ENCODE peak calls at places on chromosomes 1 and 21, in four cellular contexts. I is ovary, A is progenitor cell of endocrine pancreas, K is GM19239. O is an unnamed sample.

GRCh38 chr1:203039609-203040517 is 13.6 kb downstream of the PPFIA4 start:
- DNase-seq in A (no peak), I (no peak), K (no peak), O (peak)

GRCh38 chr1:96072021-96072420 is 649.6 kb upstream of the PTBP2 start:
- DNase-seq in K (no peak), A (no peak), I (no peak), O (no peak)

GRCh38 chr1:172442404-172442803 is 1.5 kb downstream of the PIGC start:
- DNase-seq in K (no peak), A (no peak), I (no peak), O (no peak)

GRCh38 chr21:22758478-22758877 is 1760.3 kb downstream of the NCAM2 start:
- DNase-seq in K (no peak), A (no peak), I (no peak), O (no peak)

GRCh38 chr1:25613091-25613490 is 3.5 kb upstream of the MAN1C1 start:
- DNase-seq in I (no peak), K (no peak), A (no peak), O (no peak)

GRCh38 chr1:153518562-153518961 is 17.2 kb downstream of the S100A6 start:
- DNase-seq in A (no peak), I (no peak), K (no peak), O (no peak)

GRCh38 chr1:153532161-153532560 is 3.6 kb downstream of the S100A6 start:
- DNase-seq in I (no peak), K (no peak), A (no peak), O (no peak)

GRCh38 chr1:172874950-172875349 is 175.8 kb downstream of the TNFSF18 start:
- DNase-seq in K (no peak), I (no peak), A (no peak), O (no peak)

GRCh38 chr1:204988201-204988600 is 54.8 kb upstream of the CNTN2 start:
- DNase-seq in I (no peak), A (no peak), K (no peak), O (no peak)

GRCh38 chr1:212294983-212295382 is 9.8 kb downstream of the PPP2R5A start:
- DNase-seq in K (no peak), A (no peak), I (no peak), O (no peak)

GRCh38 chr1:165816801-165817497 is 10.5 kb upstream of the UCK2 start:
- DNase-seq in A (no peak), K (no peak), I (no peak), O (no peak)

GRCh38 chr1:5620997-5621396 is 371.2 kb downstream of the NPHP4 start:
- DNase-seq in I (peak), A (peak), K (no peak), O (no peak)

GRCh38 chr1:8903908-8904650 is 25.6 kb upstream of the ENO1 start:
- DNase-seq in I (peak), A (no peak), K (no peak), O (no peak)

GRCh38 chr1:162230096-162230495 is 146.6 kb downstream of the SPATA46 start:
- DNase-seq in I (no peak), A (no peak), K (no peak), O (peak)

GRCh38 chr1:30729906-30730305 is 6.5 kb upstream of the MATN1 start:
- DNase-seq in I (no peak), A (no peak), K (no peak), O (no peak)

GRCh38 chr1:216723274-216723780 is at the start of gene ESRRG:
- DNase-seq in I (peak), K (no peak), A (peak), O (peak)

GRCh38 chr21:45370575-45370974 is 34.4 kb upstream of the COL18A1 start:
- DNase-seq in A (no peak), I (no peak), K (no peak), O (no peak)

GRCh38 chr21:33815153-33815707 is 100.4 kb downstream of the ATP5PO start:
- DNase-seq in A (no peak), I (no peak), K (no peak), O (no peak)